ENCODE peak calls at places on chromosomes 16 and 17, in four cellular contexts. One of them, this sample, is unnamed.

GRCh38 chr16:86212706-86213426 is 297.5 kb upstream of the FOXF1 start:
- DNase-seq in A549: no peak
- DNase-seq in GM12878: no peak
- DNase-seq in HepG2: no peak
- DNase-seq in this sample: no peak

GRCh38 chr17:79833744-79834574 is 5.3 kb downstream of the CBX4 start:
- DNase-seq in A549: no peak
- DNase-seq in GM12878: no peak
- DNase-seq in HepG2: no peak
- DNase-seq in this sample: no peak

GRCh38 chr17:29292992-29293889 is 707 bp downstream of the NUFIP2 start:
- DNase-seq in A549: peak; percentile 61
- DNase-seq in GM12878: no peak
- DNase-seq in HepG2: peak; percentile 45
- DNase-seq in this sample: peak; percentile 67

GRCh38 chr17:80105762-80106161 is 4.4 kb downstream of the GAA start:
- DNase-seq in A549: no peak
- DNase-seq in GM12878: no peak
- DNase-seq in HepG2: no peak
- DNase-seq in this sample: peak; percentile 56

GRCh38 chr16:23974223-23974622 is 138.4 kb downstream of the PRKCB start:
- DNase-seq in A549: peak; percentile 4
- DNase-seq in GM12878: no peak
- DNase-seq in HepG2: no peak
- DNase-seq in this sample: no peak

GRCh38 chr17:42101513-42102292 is 3.4 kb upstream of the ZNF385C start:
- DNase-seq in A549: peak; percentile 76
- DNase-seq in GM12878: no peak
- DNase-seq in HepG2: peak; percentile 65
- DNase-seq in this sample: peak; percentile 92

GRCh38 chr17:63293310-63293709 is 152.8 kb downstream of the CYB561 start:
- DNase-seq in A549: no peak
- DNase-seq in GM12878: no peak
- DNase-seq in HepG2: no peak
- DNase-seq in this sample: no peak

GRCh38 chr17:10217916-10218315 is 19.5 kb upstream of the GAS7 start:
- DNase-seq in A549: no peak
- DNase-seq in GM12878: peak; percentile 12
- DNase-seq in HepG2: no peak
- DNase-seq in this sample: no peak

GRCh38 chr17:30323262-30323894 is 10.5 kb downstream of the TMIGD1 start:
- DNase-seq in A549: no peak
- DNase-seq in GM12878: no peak
- DNase-seq in HepG2: no peak
- DNase-seq in this sample: no peak

GRCh38 chr17:1360975-1361374 is 39.0 kb downstream of the YWHAE start:
- DNase-seq in A549: no peak
- DNase-seq in GM12878: no peak
- DNase-seq in HepG2: no peak
- DNase-seq in this sample: no peak

GRCh38 chr17:78862073-78863023 is 21.7 kb upstream of the USP36 start:
- DNase-seq in A549: peak; percentile 94
- DNase-seq in GM12878: no peak
- DNase-seq in HepG2: peak; percentile 62
- DNase-seq in this sample: no peak

GRCh38 chr17:30958187-30958586 is 12.7 kb upstream of the RNF135 start:
- DNase-seq in A549: no peak
- DNase-seq in GM12878: no peak
- DNase-seq in HepG2: no peak
- DNase-seq in this sample: no peak

GRCh38 chr16:58329147-58329546 is 34.3 kb upstream of the PRSS54 start:
- DNase-seq in A549: no peak
- DNase-seq in GM12878: no peak
- DNase-seq in HepG2: no peak
- DNase-seq in this sample: no peak

GRCh38 chr16:80989801-80990200 is 16.9 kb downstream of the CMC2 start:
- DNase-seq in A549: no peak
- DNase-seq in GM12878: no peak
- DNase-seq in HepG2: no peak
- DNase-seq in this sample: no peak

GRCh38 chr17:82692268-82692667 is 6.2 kb downstream of the RAB40B start:
- DNase-seq in A549: no peak
- DNase-seq in GM12878: no peak
- DNase-seq in HepG2: no peak
- DNase-seq in this sample: no peak

GRCh38 chr17:21165922-21166598 is 39.3 kb downstream of the DHRS7B start:
- DNase-seq in A549: no peak
- DNase-seq in GM12878: no peak
- DNase-seq in HepG2: no peak
- DNase-seq in this sample: no peak

GRCh38 chr17:82644148-82644547 is 4.1 kb downstream of the WDR45B start:
- DNase-seq in A549: no peak
- DNase-seq in GM12878: no peak
- DNase-seq in HepG2: no peak
- DNase-seq in this sample: no peak

GRCh38 chr17:40566027-40566426 is 755 bp upstream of the CCR7 start:
- DNase-seq in A549: no peak
- DNase-seq in GM12878: no peak
- DNase-seq in HepG2: no peak
- DNase-seq in this sample: no peak

GRCh38 chr17:1490643-1491405 is 1.7 kb downstream of the MYO1C start:
- DNase-seq in A549: peak; percentile 58
- DNase-seq in GM12878: no peak
- DNase-seq in HepG2: peak; percentile 35
- DNase-seq in this sample: peak; percentile 90

GRCh38 chr17:50275279-50275678 is 1.0 kb downstream of the TMEM92 start:
- DNase-seq in A549: no peak
- DNase-seq in GM12878: no peak
- DNase-seq in HepG2: no peak
- DNase-seq in this sample: no peak

GRCh38 chr17:17042851-17043667 is 802 bp downstream of the MPRIP start:
- DNase-seq in A549: no peak
- DNase-seq in GM12878: no peak
- DNase-seq in HepG2: no peak
- DNase-seq in this sample: no peak

GRCh38 chr17:41792835-41793748 is 6.6 kb upstream of the JUP start:
- DNase-seq in A549: peak; percentile 93
- DNase-seq in GM12878: no peak
- DNase-seq in HepG2: peak; percentile 68
- DNase-seq in this sample: peak; percentile 19

GRCh38 chr17:81383504-81384421 is 11.5 kb upstream of the BAHCC1 start:
- DNase-seq in A549: no peak
- DNase-seq in GM12878: no peak
- DNase-seq in HepG2: no peak
- DNase-seq in this sample: no peak

GRCh38 chr16:26644912-26645543 is 421.7 kb upstream of the C16orf82 start:
- DNase-seq in A549: no peak
- DNase-seq in GM12878: no peak
- DNase-seq in HepG2: no peak
- DNase-seq in this sample: no peak

GRCh38 chr16:72429566-72430160 is 257.7 kb upstream of the PMFBP1 start:
- DNase-seq in A549: no peak
- DNase-seq in GM12878: no peak
- DNase-seq in HepG2: no peak
- DNase-seq in this sample: no peak

GRCh38 chr16:3690991-3691720 is 26.2 kb downstream of the TRAP1 start:
- DNase-seq in A549: peak; percentile 19
- DNase-seq in GM12878: no peak
- DNase-seq in HepG2: no peak
- DNase-seq in this sample: no peak

GRCh38 chr17:33163827-33164555 is 129.1 kb downstream of the ASIC2 start:
- DNase-seq in A549: no peak
- DNase-seq in GM12878: no peak
- DNase-seq in HepG2: no peak
- DNase-seq in this sample: no peak

GRCh38 chr17:66373944-66374817 is 71.8 kb downstream of the PRKCA start:
- DNase-seq in A549: no peak
- DNase-seq in GM12878: no peak
- DNase-seq in HepG2: no peak
- DNase-seq in this sample: peak; percentile 77

GRCh38 chr17:65956814-65957213 is 235.1 kb downstream of the CEP112 start:
- DNase-seq in A549: no peak
- DNase-seq in GM12878: no peak
- DNase-seq in HepG2: peak; percentile 11
- DNase-seq in this sample: no peak

GRCh38 chr16:72590179-72590937 is 418.4 kb upstream of the PMFBP1 start:
- DNase-seq in A549: no peak
- DNase-seq in GM12878: peak; percentile 66
- DNase-seq in HepG2: no peak
- DNase-seq in this sample: no peak

DNA sequence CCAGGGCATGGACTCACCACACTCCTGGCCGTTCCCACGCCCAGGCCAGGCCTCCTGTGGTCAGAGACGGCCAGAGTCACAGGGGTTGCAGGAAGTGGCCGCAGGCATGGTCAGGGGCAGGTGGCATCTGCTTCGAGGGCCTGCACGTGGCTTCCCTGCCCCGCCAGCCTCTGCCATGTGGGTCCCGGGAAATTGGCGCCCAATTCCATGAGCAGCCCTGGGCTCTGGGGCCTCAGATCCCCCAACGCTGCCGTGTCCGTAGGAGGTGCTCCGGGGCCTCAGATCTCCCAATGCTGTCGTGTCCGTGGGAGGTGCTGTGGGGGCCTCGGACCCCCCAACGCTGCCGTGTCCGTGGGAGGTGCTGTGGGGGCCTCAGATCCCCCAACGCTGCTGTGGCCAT is 9.7 kb upstream of the SSTR5 start:
- DNase-seq in A549: no peak
- DNase-seq in GM12878: no peak
- DNase-seq in HepG2: no peak
- DNase-seq in this sample: no peak
- TF ChIP-seq PBX3 in A549: no peak
- TF ChIP-seq PBX3 in GM12878: no peak
- TF ChIP-seq PBX3 in HepG2: no peak
- TF ChIP-seq PBX3 in this sample: no peak

GRCh38 chr16:88911148-88911945 is 44.9 kb upstream of the PABPN1L start:
- DNase-seq in A549: no peak
- DNase-seq in GM12878: no peak
- DNase-seq in HepG2: no peak
- DNase-seq in this sample: peak; percentile 72
- TF ChIP-seq RFX5 in A549: no peak
- TF ChIP-seq RFX5 in GM12878: no peak
- TF ChIP-seq RFX5 in HepG2: peak; percentile 69
- TF ChIP-seq RFX5 in this sample: no peak

DNA sequence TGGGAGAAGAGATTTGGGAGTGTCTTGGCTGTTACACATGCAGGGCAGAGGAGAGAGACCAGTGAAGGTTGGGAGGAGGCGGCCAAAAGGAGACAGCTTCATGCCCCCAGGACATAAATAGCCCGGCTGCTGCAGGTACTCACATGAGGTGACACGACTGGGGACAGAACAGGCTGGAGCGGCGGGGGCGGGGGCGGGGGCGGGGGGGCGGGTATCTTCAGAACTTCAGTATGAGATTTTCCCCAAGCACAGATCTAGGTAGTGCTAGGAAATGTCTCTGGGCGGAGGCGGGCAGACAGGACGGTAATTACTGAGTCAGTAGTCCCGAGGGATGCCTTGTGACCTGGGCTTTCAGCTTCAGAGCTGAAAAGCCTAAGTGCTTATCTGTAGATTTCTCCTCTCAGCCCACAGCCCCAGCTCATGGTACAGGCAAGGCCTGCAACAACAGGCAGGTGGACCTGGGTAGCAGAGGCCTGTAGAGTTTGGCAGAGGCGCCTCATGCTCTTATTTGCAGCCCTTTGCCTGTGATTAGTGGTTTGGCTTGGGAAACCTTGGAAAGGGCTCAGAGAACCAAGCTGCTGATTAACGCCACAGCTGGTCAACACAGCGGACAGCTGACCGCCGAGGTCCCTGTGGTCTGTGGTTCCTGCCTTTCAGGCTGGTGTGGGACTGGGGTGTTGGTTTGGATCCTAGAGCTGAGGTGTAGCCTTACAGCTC is 24.5 kb downstream of the UNK start:
- DNase-seq in A549: no peak
- DNase-seq in GM12878: peak; percentile 57
- DNase-seq in HepG2: no peak
- DNase-seq in this sample: peak; percentile 27
- TF ChIP-seq PBX3 in A549: no peak
- TF ChIP-seq PBX3 in GM12878: no peak
- TF ChIP-seq PBX3 in HepG2: no peak
- TF ChIP-seq PBX3 in this sample: no peak

DNA sequence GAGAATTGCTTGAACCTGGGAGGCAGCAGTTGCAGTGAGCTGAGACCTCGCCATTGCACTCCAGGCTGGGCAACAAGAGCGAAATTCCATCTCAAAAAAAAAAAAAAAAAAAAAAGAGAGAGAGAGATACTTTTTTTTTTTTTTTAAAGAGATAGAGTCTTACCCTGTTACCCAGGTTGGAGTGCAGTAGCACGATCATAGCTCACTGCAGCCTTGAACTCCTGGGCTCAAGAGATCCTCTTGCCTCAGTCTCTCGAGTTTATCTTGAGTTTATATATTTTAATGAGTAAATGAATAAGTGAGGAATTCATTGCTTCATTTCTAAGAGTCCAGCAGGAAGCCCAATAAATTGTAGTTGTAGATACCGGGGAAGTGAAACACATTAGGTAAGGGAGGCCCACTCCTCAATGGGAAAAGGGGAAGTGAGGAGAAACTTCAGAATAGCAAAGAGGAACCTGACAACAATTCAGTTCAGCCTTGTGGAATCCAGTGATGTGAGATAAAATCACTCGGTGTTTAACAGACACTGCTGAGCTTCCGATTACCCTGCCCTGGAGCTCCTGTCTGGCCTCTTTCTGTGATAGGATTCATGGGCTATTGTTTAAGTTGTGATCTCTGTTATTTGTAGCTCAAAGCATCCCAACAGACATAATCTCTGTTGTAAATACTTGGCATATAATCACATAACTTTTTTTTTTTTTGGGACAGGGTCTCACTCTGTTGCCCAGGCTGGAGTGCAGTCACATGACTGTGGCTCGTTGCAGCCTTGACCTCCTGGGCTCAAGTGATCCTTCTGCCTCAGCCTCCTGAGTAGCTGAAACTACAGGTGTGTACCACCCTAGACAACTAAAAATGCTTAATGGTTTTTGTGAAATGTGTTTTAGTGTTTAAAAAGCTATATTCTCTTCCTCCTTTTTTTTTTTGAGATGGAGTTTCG is 15.8 kb upstream of the ITGAM start:
- DNase-seq in A549: no peak
- DNase-seq in GM12878: peak; percentile 53
- DNase-seq in HepG2: no peak
- DNase-seq in this sample: no peak
- TF ChIP-seq RFX5 in A549: no peak
- TF ChIP-seq RFX5 in GM12878: no peak
- TF ChIP-seq RFX5 in HepG2: no peak
- TF ChIP-seq RFX5 in this sample: no peak

DNA sequence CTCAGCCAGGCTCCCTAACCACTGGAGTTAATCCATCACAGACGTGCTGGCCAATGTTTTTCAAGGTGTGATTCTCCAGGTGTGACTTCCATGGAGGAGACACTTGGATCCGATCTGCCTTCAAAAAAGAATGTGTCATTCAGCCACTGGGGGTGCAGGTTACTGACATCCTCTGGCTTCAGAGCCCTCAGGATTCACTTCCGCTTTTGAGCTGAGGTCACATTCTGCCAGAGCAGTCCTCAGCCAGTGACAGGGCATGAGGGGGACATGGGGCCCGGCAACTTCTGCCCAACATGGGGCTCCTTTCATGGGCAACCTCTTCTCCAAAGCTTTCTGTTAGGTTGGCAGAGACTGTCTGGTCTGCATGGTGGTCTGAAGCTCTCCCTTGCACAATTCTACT is 81.4 kb downstream of the GRIN2A start:
- DNase-seq in A549: no peak
- DNase-seq in GM12878: no peak
- DNase-seq in HepG2: no peak
- DNase-seq in this sample: no peak
- TF ChIP-seq PBX3 in A549: no peak
- TF ChIP-seq PBX3 in GM12878: no peak
- TF ChIP-seq PBX3 in HepG2: no peak
- TF ChIP-seq PBX3 in this sample: no peak